ENCODE peak calls at places on chromosome 15, in ten cellular contexts. L, X, E, D, K, S, V, B, Q and A are unnamed samples.

GRCh38 chr15:46580487-46580886 is 945.7 kb downstream of the SQOR start:
- DNase-seq in X (no peak), D (no peak), K (no peak), V (no peak), L (no peak), Q (no peak), S (no peak), B (no peak), E (no peak), A (no peak)

GRCh38 chr15:29859981-29860745 is 37.9 kb upstream of the TJP1 start:
- DNase-seq in V (peak), L (no peak), E (no peak), B (no peak), D (no peak), X (peak), S (no peak), Q (peak), K (no peak), A (no peak)

GRCh38 chr15:76209523-76209922 is 101.7 kb downstream of the ETFA start:
- DNase-seq in V (no peak), X (no peak), K (no peak), E (no peak), L (no peak), D (no peak), S (no peak), Q (no peak), B (no peak), A (no peak)

GRCh38 chr15:40481671-40482070 is 10.9 kb downstream of the CHST14 start:
- DNase-seq in E (no peak), V (no peak), L (no peak), S (no peak), B (no peak), Q (peak), X (peak), K (no peak), D (no peak), A (no peak)

GRCh38 chr15:95095250-95095649 is 863.9 kb downstream of the MCTP2 start:
- DNase-seq in Q (no peak), S (no peak), V (no peak), E (no peak), D (no peak), X (no peak), K (no peak), B (no peak), L (no peak), A (no peak)

GRCh38 chr15:63338170-63338569 is 43.5 kb downstream of the CA12 start:
- DNase-seq in B (no peak), S (no peak), K (no peak), Q (peak), X (peak), E (no peak), D (no peak), L (no peak), V (peak), A (no peak)

GRCh38 chr15:44219073-44219472 is 24.0 kb upstream of the FRMD5 start:
- DNase-seq in K (no peak), X (no peak), Q (no peak), E (no peak), B (no peak), D (no peak), S (no peak), V (no peak), L (no peak), A (no peak)

GRCh38 chr15:80923668-80924067 is 66.0 kb downstream of the MESD start:
- DNase-seq in X (no peak), V (peak), K (no peak), Q (no peak), D (no peak), E (no peak), S (no peak), L (no peak), B (no peak), A (no peak)

GRCh38 chr15:74185949-74186348 is 12.4 kb downstream of the ISLR start:
- DNase-seq in D (no peak), Q (no peak), S (no peak), E (no peak), X (no peak), B (no peak), V (no peak), L (no peak), K (no peak), A (no peak)

GRCh38 chr15:61367953-61368352 is 138.9 kb upstream of the RORA start:
- DNase-seq in B (no peak), K (no peak), E (no peak), L (no peak), D (no peak), Q (no peak), V (no peak), S (no peak), X (no peak), A (no peak)

GRCh38 chr15:95874625-95875024 is 455.9 kb upstream of the NR2F2 start:
- DNase-seq in X (no peak), B (no peak), V (no peak), E (no peak), Q (no peak), D (no peak), S (no peak), K (no peak), L (no peak), A (no peak)

GRCh38 chr15:39629376-39629775 is 48.5 kb downstream of the THBS1 start:
- DNase-seq in L (no peak), D (no peak), K (no peak), X (no peak), V (peak), Q (peak), B (peak), S (no peak), E (peak), A (no peak)

GRCh38 chr15:80309769-80310384 is 57.9 kb upstream of the CTXND1 start:
- DNase-seq in K (peak), X (peak), B (no peak), Q (peak), L (no peak), E (no peak), D (no peak), S (peak), V (peak), A (no peak)

GRCh38 chr15:90101969-90102890 is at the start of gene IDH2:
- DNase-seq in E (peak), V (peak), K (peak), X (peak), D (peak), Q (peak), L (peak), B (peak), S (peak), A (peak)
- TF ChIP-seq CTCF in E (no peak), V (no peak), K (no peak), X (no peak), D (peak), Q (no peak), L (no peak), B (no peak), S (no peak), A (no peak)

GRCh38 chr15:25739687-25740121 is 123.4 kb downstream of the ATP10A start:
- DNase-seq in D (no peak), B (peak), E (no peak), X (peak), L (no peak), V (peak), S (no peak), Q (peak), K (peak), A (no peak)
- TF ChIP-seq CTCF in D (peak), B (no peak), E (no peak), X (peak), L (no peak), V (peak), S (no peak), Q (peak), K (peak), A (no peak)

GRCh38 chr15:68644996-68645395 is 66.2 kb downstream of the CORO2B start:
- DNase-seq in D (no peak), X (no peak), V (no peak), Q (no peak), L (no peak), S (no peak), K (no peak), B (no peak), E (no peak), A (no peak)

GRCh38 chr15:68642491-68642845 is 63.7 kb downstream of the CORO2B start:
- DNase-seq in V (peak), E (no peak), K (no peak), S (no peak), L (no peak), Q (no peak), D (no peak), X (no peak), B (no peak), A (no peak)

GRCh38 chr15:68646156-68646555 is 67.4 kb downstream of the CORO2B start:
- DNase-seq in K (no peak), B (no peak), D (no peak), V (no peak), S (no peak), Q (no peak), L (no peak), E (no peak), X (no peak), A (no peak)

GRCh38 chr15:68643216-68643830 is 64.5 kb downstream of the CORO2B start:
- DNase-seq in S (no peak), X (no peak), B (no peak), L (no peak), K (no peak), V (no peak), D (no peak), E (no peak), Q (no peak), A (no peak)

GRCh38 chr15:68644088-68644904 is 65.5 kb downstream of the CORO2B start:
- DNase-seq in L (no peak), Q (peak), B (no peak), E (no peak), X (peak), V (peak), S (no peak), K (no peak), D (no peak), A (no peak)
- TF ChIP-seq CTCF in L (no peak), Q (peak), B (no peak), E (no peak), X (peak), V (peak), S (no peak), K (peak), D (no peak), A (no peak)

GRCh38 chr15:22902578-22902977 is 64.1 kb downstream of the NIPA2 start:
- DNase-seq in S (no peak), D (no peak), V (no peak), X (no peak), K (no peak), B (no peak), E (no peak), L (no peak), Q (no peak), A (no peak)
- TF ChIP-seq CTCF in S (no peak), D (peak), V (no peak), X (no peak), K (no peak), B (no peak), E (no peak), L (no peak), Q (no peak), A (no peak)

GRCh38 chr15:84859651-84860050 is 24.8 kb upstream of the SLC28A1 start:
- DNase-seq in S (no peak), V (no peak), D (no peak), X (no peak), K (no peak), Q (no peak), B (no peak), L (no peak), E (no peak), A (no peak)

GRCh38 chr15:84862214-84862975 is 22.1 kb upstream of the SLC28A1 start:
- DNase-seq in B (no peak), L (no peak), V (no peak), S (no peak), Q (no peak), X (no peak), D (no peak), E (no peak), K (no peak), A (no peak)

GRCh38 chr15:84864429-84864795 is 20.1 kb upstream of the SLC28A1 start:
- DNase-seq in S (no peak), K (no peak), V (no peak), Q (no peak), L (no peak), X (no peak), D (no peak), B (no peak), E (no peak), A (no peak)

GRCh38 chr15:84865074-84865569 is 19.3 kb upstream of the SLC28A1 start:
- DNase-seq in K (no peak), E (no peak), V (no peak), S (no peak), D (no peak), L (no peak), B (no peak), Q (no peak), X (no peak), A (no peak)

DNA sequence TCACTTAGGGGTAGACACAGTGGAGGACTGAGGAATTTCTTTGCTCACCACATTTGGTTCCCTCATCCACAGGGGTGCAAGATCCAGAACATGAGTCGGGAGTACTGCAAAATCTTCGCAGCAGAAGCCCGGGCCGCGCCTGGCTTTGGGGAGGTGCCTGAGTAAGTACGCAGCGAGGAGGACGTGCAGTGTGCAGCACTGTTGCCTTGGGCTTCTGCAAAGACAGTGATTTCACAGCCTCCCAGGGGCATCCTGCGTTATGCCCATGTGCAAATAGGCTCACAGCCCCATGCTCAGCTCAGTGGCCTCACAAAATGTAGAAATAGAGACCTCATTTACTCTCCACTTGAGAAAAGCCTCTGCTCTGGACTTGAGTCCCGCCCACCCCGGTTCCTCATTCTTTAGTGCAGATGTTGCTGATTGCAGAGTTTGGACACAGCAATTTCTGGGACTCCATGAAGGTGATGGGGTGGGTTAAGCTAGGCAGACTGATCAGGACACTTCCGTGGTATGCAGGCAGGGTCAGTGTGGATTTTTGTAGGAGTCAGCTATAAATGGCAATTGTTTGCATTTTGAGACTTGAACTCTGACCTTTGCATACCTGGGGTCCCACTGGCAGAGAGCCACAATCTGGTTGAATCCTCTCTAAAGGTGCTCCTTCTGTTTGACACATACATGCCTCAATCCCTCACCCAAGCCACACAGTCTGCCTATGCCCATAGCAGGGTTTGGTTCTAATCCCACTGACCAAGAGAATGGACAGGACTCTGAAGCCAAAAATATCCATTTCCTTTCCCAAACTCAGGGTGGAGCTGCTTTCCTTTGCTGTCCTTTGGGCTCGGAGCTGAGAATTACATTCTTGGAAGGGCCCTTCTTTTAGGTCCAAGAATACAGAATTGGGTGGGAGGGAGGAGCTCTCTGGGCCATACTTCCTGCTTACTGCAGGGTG is 20.7 kb upstream of the SLC28A1 start:
- DNase-seq in E (no peak), D (no peak), K (no peak), V (no peak), Q (peak), X (peak), S (no peak), B (no peak), L (no peak), A (no peak)
- TF ChIP-seq CTCF in E (no peak), D (peak), K (peak), V (no peak), Q (peak), X (peak), S (no peak), B (no peak), L (no peak), A (no peak)

GRCh38 chr15:31442203-31443090 is 115.8 kb downstream of the KLF13 start:
- DNase-seq in Q (peak), V (peak), D (no peak), K (peak), L (peak), X (peak), E (no peak), S (no peak), B (peak), A (no peak)
- TF ChIP-seq CTCF in Q (peak), V (peak), D (no peak), K (peak), L (no peak), X (peak), E (no peak), S (no peak), B (no peak), A (no peak)

GRCh38 chr15:28185148-28185895 is 86.2 kb upstream of the OCA2 start:
- DNase-seq in Q (no peak), L (peak), E (no peak), S (no peak), K (no peak), X (no peak), D (no peak), B (no peak), V (no peak), A (no peak)
- TF ChIP-seq CTCF in Q (no peak), L (no peak), E (no peak), S (no peak), K (no peak), X (no peak), D (no peak), B (no peak), V (no peak), A (no peak)

DNA sequence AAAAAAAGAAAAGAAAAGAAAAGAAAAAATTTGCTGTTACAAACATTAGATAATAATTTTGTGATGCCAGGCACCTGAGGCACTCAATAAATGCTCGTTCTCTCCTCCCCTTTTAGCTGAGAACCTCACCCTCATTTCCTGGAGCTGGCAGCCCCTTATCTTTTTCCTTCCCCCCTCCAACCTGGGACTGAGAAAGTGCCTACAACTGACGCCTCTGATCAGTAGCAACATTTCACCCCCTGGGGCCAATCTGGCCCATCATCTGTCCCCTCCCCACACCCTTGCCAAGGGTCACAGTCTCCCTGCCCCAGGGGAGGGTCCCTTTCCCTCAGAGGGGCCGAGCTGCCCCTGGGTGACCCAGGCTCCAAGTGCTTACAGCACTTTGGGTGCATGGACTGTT is 12.6 kb upstream of the RNU6-1 start:
- DNase-seq in S (no peak), L (no peak), K (no peak), X (no peak), V (no peak), Q (no peak), D (no peak), B (no peak), E (no peak), A (no peak)
- TF ChIP-seq CTCF in S (no peak), L (no peak), K (no peak), X (no peak), V (no peak), Q (no peak), D (no peak), B (no peak), E (no peak), A (no peak)

DNA sequence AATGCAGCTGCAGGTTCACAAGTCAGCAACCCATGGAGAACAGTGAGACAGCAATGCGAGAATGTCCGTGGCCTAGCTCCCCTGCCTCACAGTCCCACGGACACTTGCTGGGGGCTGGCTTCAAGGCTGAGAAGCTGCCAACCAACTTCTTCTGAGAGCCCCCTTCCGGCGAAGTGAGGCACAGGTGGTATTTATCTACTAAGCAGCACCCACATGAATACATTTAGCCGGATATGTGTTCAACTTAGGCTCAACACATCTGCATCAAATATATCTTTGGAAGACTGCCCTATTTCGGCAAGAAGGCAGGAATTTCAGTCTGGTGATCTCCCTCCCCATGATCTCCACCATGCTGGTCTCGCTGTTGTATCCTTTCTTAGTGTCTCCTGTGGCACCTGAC is 341.0 kb upstream of the NR2E3 start:
- DNase-seq in E (no peak), B (no peak), L (no peak), Q (no peak), X (peak), S (no peak), V (peak), K (no peak), D (no peak), A (no peak)
- TF ChIP-seq CTCF in E (no peak), B (no peak), L (no peak), Q (peak), X (peak), S (no peak), V (no peak), K (no peak), D (no peak), A (no peak)

DNA sequence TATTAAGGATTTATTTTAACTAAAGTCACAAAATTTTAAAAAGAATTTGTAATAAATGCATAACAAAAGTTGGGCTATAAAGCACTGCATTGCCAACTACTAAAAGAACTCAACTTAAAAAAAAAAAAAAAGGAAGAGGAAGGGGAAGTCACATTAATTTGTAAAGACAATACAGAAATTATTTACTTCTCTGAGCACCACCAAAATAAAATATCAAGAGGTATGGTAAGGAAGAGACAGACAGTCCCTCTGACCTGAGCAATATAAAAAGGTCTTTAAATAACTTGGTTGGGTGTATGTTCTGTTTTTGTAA is 83.5 kb downstream of the UACA start:
- DNase-seq in D (no peak), S (no peak), Q (no peak), E (no peak), V (no peak), K (no peak), X (no peak), L (no peak), B (no peak), A (no peak)
- TF ChIP-seq CTCF in D (no peak), S (no peak), Q (no peak), E (peak), V (no peak), K (no peak), X (no peak), L (no peak), B (no peak), A (no peak)